ENCODE peak calls at places on chromosomes 1 and 21, in eight cellular contexts. U is pancreas, R is choroid plexus epithelial cell, Y is GM12878, P is thoracic aorta, B is hepatocyte, N is heart right ventricle, S is AG09309. X is an unnamed sample.

GRCh38 chr21:28521932-28522826 is 470.5 kb downstream of the LTN1 start:
- DNase-seq in B (peak; percentile 50), P (no peak), R (peak; percentile 84), S (peak; percentile 60), U (no peak), N (no peak), Y (no peak), X (peak; percentile 70)

GRCh38 chr1:181083842-181084605 is 4.5 kb upstream of the IER5 start:
- DNase-seq in R (peak; percentile 83), P (no peak), Y (no peak), S (no peak), B (peak; percentile 67), N (no peak), U (peak; percentile 63), X (peak; percentile 81)

GRCh38 chr1:151311589-151312331 is 15.5 kb downstream of the PI4KB start:
- DNase-seq in U (no peak), Y (no peak), P (peak; percentile 91), R (peak; percentile 100), B (peak; percentile 95), N (peak; percentile 33), S (peak; percentile 96), X (peak; percentile 100)

GRCh38 chr21:46021398-46021797 is 39.8 kb downstream of the COL6A1 start:
- DNase-seq in Y (no peak), P (no peak), S (no peak), U (no peak), R (no peak), N (no peak), B (no peak), X (no peak)

GRCh38 chr1:189275786-189276185 is 1201.9 kb downstream of the BRINP3 start:
- DNase-seq in S (no peak), P (no peak), N (no peak), B (no peak), Y (no peak), R (peak; percentile 2), U (no peak), X (no peak)

GRCh38 chr1:170537798-170538503 is 6.0 kb downstream of the GORAB start:
- DNase-seq in Y (no peak), B (no peak), U (no peak), P (no peak), R (peak; percentile 84), S (peak; percentile 61), N (no peak), X (peak; percentile 85)

GRCh38 chr1:201223852-201224670 is 33.4 kb downstream of the IGFN1 start:
- DNase-seq in S (no peak), N (no peak), R (no peak), P (no peak), U (no peak), B (no peak), Y (no peak), X (no peak)

GRCh38 chr1:55015123-55015522 is 16.4 kb downstream of the BSND start:
- DNase-seq in B (no peak), R (no peak), N (no peak), Y (no peak), S (no peak), U (no peak), P (no peak), X (no peak)

GRCh38 chr1:197269053-197269452 is 1.0 kb downstream of the CRB1 start:
- DNase-seq in B (no peak), R (no peak), U (no peak), S (no peak), N (no peak), P (no peak), Y (no peak), X (no peak)

GRCh38 chr1:2548068-2548589 is 8.0 kb upstream of the TNFRSF14 start:
- DNase-seq in S (no peak), B (peak; percentile 91), P (no peak), R (peak; percentile 73), U (peak; percentile 82), Y (peak; percentile 50), N (peak; percentile 84), X (peak; percentile 73)
- H3K4me3 ChIP-seq in S (no peak overlapping the region), B (no peak overlapping the region), P (peak overlapping the region; percentile 64), R (no peak overlapping the region), U (no peak overlapping the region), Y (peak overlapping the region; percentile 82), N (peak overlapping the region; percentile 43), X (no peak overlapping the region)

GRCh38 chr1:24987875-24988559 is 57.9 kb upstream of the RUNX3 start:
- DNase-seq in Y (peak; percentile 42), P (no peak), R (no peak), S (no peak), U (no peak), B (no peak), N (no peak), X (no peak)
- TF ChIP-seq CTCF in Y (no peak), P (no peak), R (no peak), S (no peak), U (no peak), B (no peak), N (no peak), X (no peak)

GRCh38 chr1:38804062-38804886 is 55.3 kb downstream of the RRAGC start:
- DNase-seq in U (no peak), R (no peak), Y (no peak), S (no peak), P (no peak), N (no peak), B (no peak), X (no peak)
- H3K4me3 ChIP-seq in U (no peak overlapping the region), R (no peak overlapping the region), Y (no peak overlapping the region), S (peak overlapping the region; percentile 18), P (peak overlapping the region; percentile 45), N (no peak overlapping the region), B (peak overlapping the region; percentile 21), X (peak overlapping the region; percentile 28)

GRCh38 chr1:156684227-156684782 is 7.1 kb upstream of the NES start:
- DNase-seq in R (peak; percentile 50), Y (no peak), U (no peak), N (no peak), B (no peak), S (peak; percentile 48), P (no peak), X (peak; percentile 62)
- TF ChIP-seq CTCF in R (peak; percentile 42), Y (peak; percentile 29), U (no peak), N (no peak), B (no peak), S (no peak), P (no peak), X (no peak)

DNA sequence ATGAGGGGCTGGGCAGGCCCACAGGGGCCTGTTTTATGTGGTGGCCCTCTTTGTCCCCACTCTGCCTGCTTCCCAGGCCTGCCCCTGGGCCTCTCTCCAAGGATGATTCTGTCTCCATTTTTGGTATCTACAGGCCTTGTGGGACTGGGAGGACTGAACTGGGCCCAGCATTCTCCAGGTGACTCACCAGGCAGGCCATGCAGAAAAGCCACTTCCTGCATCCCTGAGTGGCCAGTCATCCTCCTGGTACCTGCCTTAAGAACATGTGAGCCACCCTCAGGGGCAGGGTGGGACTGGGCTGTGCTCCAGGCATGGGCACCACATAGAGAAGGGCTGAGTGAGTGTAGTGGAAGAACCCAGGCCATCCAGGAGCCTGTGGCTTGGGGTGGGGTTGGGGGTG is 20.0 kb upstream of the BCAR3 start:
- DNase-seq in B (peak; percentile 69), U (no peak), R (peak; percentile 94), Y (no peak), N (no peak), S (peak; percentile 91), P (no peak), X (peak; percentile 81)
- H3K4me3 ChIP-seq in B (no peak overlapping the region), U (no peak overlapping the region), R (no peak overlapping the region), Y (no peak overlapping the region), N (no peak overlapping the region), S (no peak overlapping the region), P (no peak overlapping the region), X (no peak overlapping the region)

GRCh38 chr21:38355992-38356781 is 99.4 kb downstream of the KCNJ15 start:
- DNase-seq in S (no peak), Y (peak; percentile 17), N (peak; percentile 85), R (peak; percentile 76), P (no peak), U (peak; percentile 59), B (peak; percentile 88), X (peak; percentile 77)

GRCh38 chr21:38358666-38359065 is 101.9 kb downstream of the KCNJ15 start:
- DNase-seq in N (no peak), S (no peak), B (no peak), Y (no peak), R (no peak), U (no peak), P (no peak), X (no peak)

GRCh38 chr21:38358098-38358497 is 101.3 kb downstream of the KCNJ15 start:
- DNase-seq in S (no peak), R (no peak), U (no peak), B (no peak), Y (no peak), P (no peak), N (no peak), X (no peak)

GRCh38 chr21:38355353-38355752 is 98.6 kb downstream of the KCNJ15 start:
- DNase-seq in B (no peak), Y (no peak), U (no peak), R (no peak), P (no peak), S (no peak), N (no peak), X (no peak)

DNA sequence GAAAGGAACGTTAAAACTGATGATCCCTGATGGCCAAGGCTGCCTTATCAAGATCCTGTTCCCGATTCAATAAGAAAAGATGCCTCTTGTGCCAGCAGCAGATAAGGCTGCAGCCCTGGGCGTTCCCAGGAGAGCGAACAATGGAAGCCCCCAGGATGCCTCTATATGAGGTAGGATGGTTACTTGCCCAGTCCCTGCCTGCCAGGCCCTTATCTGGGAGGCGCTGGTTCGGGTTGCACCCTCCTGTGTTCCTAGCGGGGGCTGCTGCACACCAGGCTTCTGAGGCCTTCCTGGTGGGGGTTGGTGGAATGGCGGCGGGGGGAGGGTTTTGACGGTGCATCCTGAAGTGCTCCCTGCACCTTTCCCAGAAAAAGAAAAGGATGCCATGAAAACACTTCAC is 100.1 kb downstream of the KCNJ15 start:
- DNase-seq in B (no peak), P (no peak), N (no peak), S (no peak), R (no peak), Y (no peak), U (no peak), X (no peak)
- TF ChIP-seq CTCF in B (no peak), P (no peak), N (no peak), S (no peak), R (no peak), Y (no peak), U (no peak), X (no peak)

GRCh38 chr1:107777664-107778047 is 187.3 kb downstream of the VAV3 start:
- DNase-seq in P (no peak), Y (peak; percentile 13), R (no peak), N (no peak), S (no peak), U (no peak), B (no peak), X (no peak)
- H3K4me3 ChIP-seq in P (no peak overlapping the region), Y (no peak overlapping the region), R (no peak overlapping the region), N (no peak overlapping the region), S (no peak overlapping the region), U (no peak overlapping the region), B (no peak overlapping the region), X (no peak overlapping the region)

DNA sequence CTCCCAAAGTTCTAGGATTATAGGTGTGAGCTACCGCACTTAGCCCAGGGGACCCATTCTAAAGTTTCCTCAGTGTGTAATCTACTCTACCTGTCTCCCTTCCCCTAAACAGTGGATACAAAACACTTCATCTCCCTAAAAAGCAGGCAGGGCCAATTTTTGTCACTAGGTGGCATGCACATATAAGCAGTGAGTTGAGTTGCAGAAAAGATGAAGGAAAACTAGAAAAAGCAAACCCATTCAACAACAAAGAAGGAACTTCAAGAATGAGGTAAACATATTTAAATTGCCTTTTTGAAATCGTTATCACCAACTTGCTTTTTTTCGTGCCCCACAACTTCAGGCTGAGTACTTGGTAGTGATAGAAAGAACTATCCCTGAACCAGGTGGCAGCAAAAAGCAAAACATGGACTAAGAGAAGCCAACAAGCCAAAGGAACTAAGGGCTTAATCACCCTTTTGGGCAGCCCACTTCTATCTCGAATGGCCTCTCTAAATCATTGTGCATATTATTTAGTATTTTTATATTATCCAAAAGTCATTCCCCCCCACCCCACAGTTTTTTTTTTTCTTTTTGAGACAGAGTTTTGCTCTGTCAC is 19.7 kb upstream of the ALDH9A1 start:
- DNase-seq in Y (no peak), P (no peak), R (peak; percentile 88), S (peak; percentile 35), B (peak; percentile 70), N (no peak), U (peak; percentile 21), X (peak; percentile 83)
- TF ChIP-seq CTCF in Y (peak; percentile 84), P (peak; percentile 54), R (peak; percentile 87), S (peak; percentile 82), B (peak; percentile 83), N (peak; percentile 23), U (no peak), X (peak; percentile 90)